ENCODE peak calls at places on chromosome X, in seven cellular contexts. A is Right ventricle myocardium superior; P is heart right ventricle; I is Peyer's patch; S is iris pigment epithelial cell; B is H9; F is stimulated activated CD8-positive, alpha-beta memory T cell treated with anti-CD3 and anti-CD28 coated beads, Interleukin-15, amount 100 ng/mL, for 4 hours. O is an unnamed sample.

GRCh38 chrX:43850612-43851011 is 31.6 kb downstream of the MAOB start:
- DNase-seq in A (no peak), P (no peak), I (no peak), S (no peak), B (no peak), F (no peak), O (no peak)

GRCh38 chrX:39777623-39778025 is 320.1 kb downstream of the BCOR start:
- DNase-seq in A (no peak), P (no peak), I (no peak), S (no peak), B (no peak), F (no peak), O (no peak)

GRCh38 chrX:42678133-42678532 is 99.8 kb downstream of the PPP1R2C start:
- DNase-seq in A (peak), P (no peak), I (no peak), S (peak), B (no peak), F (no peak), O (peak)

GRCh38 chrX:42093756-42094155 is 170.4 kb upstream of the CASK start:
- DNase-seq in A (no peak), P (no peak), I (no peak), S (peak), B (no peak), F (no peak), O (no peak)

GRCh38 chrX:108537005-108537404 is 97.4 kb downstream of the COL4A5 start:
- DNase-seq in A (no peak), P (no peak), I (no peak), S (peak), B (no peak), F (no peak), O (peak)

GRCh38 chrX:42694260-42694815 is 83.6 kb downstream of the PPP1R2C start:
- DNase-seq in A (no peak), P (no peak), I (no peak), S (no peak), B (no peak), F (no peak), O (peak)

GRCh38 chrX:29145316-29145715 is 558.1 kb downstream of the IL1RAPL1 start:
- DNase-seq in A (no peak), P (no peak), I (no peak), S (peak), B (no peak), F (no peak), O (no peak)

GRCh38 chrX:9164535-9165425 is 130.9 kb upstream of the FAM9B start:
- DNase-seq in A (no peak), P (no peak), I (no peak), S (peak), B (no peak), F (no peak), O (peak)

GRCh38 chrX:12360991-12361598 is 222.8 kb downstream of the FRMPD4 start:
- DNase-seq in A (no peak), P (no peak), I (no peak), S (peak), B (no peak), F (no peak), O (peak)